ENCODE peak calls at places on chromosomes 2 and 18, in seven cellular contexts. Y is sigmoid colon, W is nephron progenitor cell, J is SK-N-SH, L is endothelial cell, H is progenitor cell of endocrine pancreas, Z is astrocyte of the spinal cord. G is an unnamed sample.

GRCh38 chr18:40911582-40912254 is 1043.3 kb upstream of the PIK3C3 start:
- DNase-seq in L (no peak), Z (peak), J (no peak), H (no peak), Y (no peak), W (no peak), G (no peak)

GRCh38 chr2:238163494-238164198 is 4.9 kb downstream of the ERFE start:
- DNase-seq in Y (no peak), J (peak), L (no peak), W (peak), H (no peak), Z (no peak), G (no peak)

GRCh38 chr2:7835693-7836680 is 845.9 kb upstream of the ID2 start:
- DNase-seq in W (peak), Z (peak), L (no peak), H (no peak), J (no peak), Y (no peak), G (no peak)

GRCh38 chr2:237670641-237671040 is 43.3 kb downstream of the LRRFIP1 start:
- DNase-seq in Y (peak), W (no peak), H (no peak), L (no peak), Z (no peak), J (no peak), G (no peak)

GRCh38 chr2:16281451-16282330 is 341.3 kb downstream of the MYCN start:
- DNase-seq in J (peak), W (peak), H (no peak), L (peak), Y (no peak), Z (peak), G (peak)

GRCh38 chr2:112615051-112615450 is 30.6 kb downstream of the CHCHD5 start:
- DNase-seq in H (no peak), W (no peak), Z (no peak), J (no peak), Y (peak), L (no peak), G (no peak)

GRCh38 chr2:215712219-215712849 is 276.5 kb upstream of the FN1 start:
- DNase-seq in Z (no peak), W (no peak), H (no peak), J (no peak), L (no peak), Y (no peak), G (no peak)

GRCh38 chr2:66364495-66364992 is 70.4 kb upstream of the MEIS1 start:
- DNase-seq in J (no peak), L (no peak), W (no peak), Y (peak), Z (peak), H (no peak), G (peak)

GRCh38 chr2:31397099-31397498 is 17.4 kb downstream of the XDH start:
- DNase-seq in H (no peak), L (no peak), Z (no peak), J (no peak), Y (no peak), W (no peak), G (no peak)

GRCh38 chr2:86416126-86416525 is 25.0 kb upstream of the KDM3A start:
- DNase-seq in L (no peak), H (no peak), Y (no peak), J (no peak), W (no peak), Z (no peak), G (no peak)

GRCh38 chr2:68244456-68244855 is 7.9 kb downstream of the PPP3R1 start:
- DNase-seq in H (no peak), Z (no peak), L (no peak), W (no peak), Y (no peak), J (no peak), G (no peak)

GRCh38 chr2:185919155-185919554 is 180.6 kb downstream of the FSIP2 start:
- DNase-seq in L (no peak), W (no peak), Z (peak), Y (no peak), J (no peak), H (no peak), G (no peak)

GRCh38 chr18:56389190-56389589 is 249.2 kb downstream of the TXNL1 start:
- DNase-seq in W (no peak), L (no peak), J (no peak), Y (no peak), Z (peak), H (no peak), G (no peak)

GRCh38 chr2:136783856-136784255 is 18.5 kb downstream of the THSD7B start:
- DNase-seq in J (no peak), W (no peak), H (no peak), Y (no peak), L (no peak), Z (no peak), G (no peak)

GRCh38 chr2:176147790-176148496 is 3.4 kb upstream of the HOXD4 start:
- DNase-seq in J (no peak), Z (no peak), L (no peak), Y (no peak), W (no peak), H (no peak), G (no peak)

GRCh38 chr2:176146645-176147044 is 4.7 kb upstream of the HOXD4 start:
- DNase-seq in J (no peak), W (no peak), H (no peak), Z (no peak), L (no peak), Y (no peak), G (no peak)

GRCh38 chr2:176146101-176146500 is 5.2 kb upstream of the HOXD4 start:
- DNase-seq in Y (no peak), Z (no peak), L (no peak), W (no peak), J (no peak), H (no peak), G (no peak)

GRCh38 chr2:176147215-176147789 is 4.0 kb upstream of the HOXD4 start:
- DNase-seq in Z (no peak), L (no peak), J (no peak), H (no peak), Y (no peak), W (no peak), G (no peak)

GRCh38 chr2:176145085-176145969 is 6.0 kb upstream of the HOXD4 start:
- DNase-seq in Z (no peak), W (no peak), J (no peak), L (no peak), Y (no peak), H (no peak), G (no peak)
- TF ChIP-seq CTCF in Z (no peak), W (no peak), J (no peak), L (no peak), Y (no peak), H (no peak), G (no peak)

GRCh38 chr2:120959426-120959825 is 223.8 kb downstream of the GLI2 start:
- DNase-seq in Z (peak), H (no peak), W (no peak), Y (peak), J (peak), L (no peak), G (no peak)

GRCh38 chr2:120960994-120961393 is 225.3 kb downstream of the GLI2 start:
- DNase-seq in W (no peak), J (no peak), Z (no peak), L (no peak), Y (no peak), H (no peak), G (no peak)

GRCh38 chr2:120957905-120958304 is 222.2 kb downstream of the GLI2 start:
- DNase-seq in L (no peak), Y (no peak), Z (no peak), J (no peak), W (no peak), H (no peak), G (no peak)

GRCh38 chr2:120956486-120957156 is 221.0 kb downstream of the GLI2 start:
- DNase-seq in Z (no peak), Y (no peak), H (no peak), J (no peak), L (no peak), W (no peak), G (no peak)

DNA sequence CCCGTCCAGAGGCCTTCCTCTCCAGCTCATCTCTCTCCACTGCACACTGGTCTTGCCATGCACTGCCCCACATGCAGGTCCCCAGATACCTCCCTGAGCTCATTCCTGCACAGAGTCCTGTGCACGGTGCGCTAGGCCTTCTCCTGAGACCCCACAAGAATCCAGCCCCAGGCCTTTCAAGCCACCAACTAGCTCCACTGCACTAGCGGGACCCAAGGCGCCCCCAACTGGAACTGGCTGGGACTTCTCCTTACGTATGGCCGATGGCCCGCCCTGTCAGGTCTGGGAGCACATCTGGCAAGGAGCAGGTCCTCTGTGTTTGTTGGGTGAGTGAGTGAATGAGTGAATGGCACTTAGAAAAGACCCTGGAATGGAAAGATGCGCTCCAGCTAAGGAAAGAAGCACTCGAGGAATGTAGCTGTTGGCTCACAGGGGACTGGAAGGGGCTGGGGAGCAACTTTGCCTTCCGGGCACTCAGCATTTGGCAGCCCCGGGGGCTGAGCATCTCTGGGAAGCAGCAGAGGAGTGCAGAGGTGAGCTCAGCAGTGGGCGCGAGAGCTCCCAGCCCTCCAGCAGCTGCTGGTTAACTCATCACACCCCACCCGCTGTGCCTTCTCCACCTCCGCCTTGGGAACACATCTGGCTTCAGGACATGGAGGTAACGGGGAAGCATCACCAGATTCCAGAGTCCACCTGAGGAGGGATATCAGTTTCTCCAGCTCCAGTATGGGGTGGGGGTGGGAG is 223.1 kb downstream of the GLI2 start:
- DNase-seq in Y (no peak), L (peak), H (no peak), J (peak), W (peak), Z (peak), G (peak)
- TF ChIP-seq CTCF in Y (peak), L (peak), H (peak), J (peak), W (peak), Z (peak), G (peak)

GRCh38 chr2:211564441-211564840 is 974.2 kb downstream of the ERBB4 start:
- DNase-seq in Y (no peak), H (no peak), W (no peak), Z (no peak), L (no peak), J (no peak), G (no peak)
- TF ChIP-seq CTCF in Y (no peak), H (no peak), W (no peak), Z (no peak), L (no peak), J (no peak), G (no peak)

GRCh38 chr2:61764035-61764800 is 89.6 kb downstream of the FAM161A start:
- DNase-seq in W (peak), H (peak), L (peak), J (peak), Z (peak), Y (peak), G (peak)
- TF ChIP-seq CTCF in W (no peak), H (no peak), L (no peak), J (no peak), Z (no peak), Y (no peak), G (no peak)

DNA sequence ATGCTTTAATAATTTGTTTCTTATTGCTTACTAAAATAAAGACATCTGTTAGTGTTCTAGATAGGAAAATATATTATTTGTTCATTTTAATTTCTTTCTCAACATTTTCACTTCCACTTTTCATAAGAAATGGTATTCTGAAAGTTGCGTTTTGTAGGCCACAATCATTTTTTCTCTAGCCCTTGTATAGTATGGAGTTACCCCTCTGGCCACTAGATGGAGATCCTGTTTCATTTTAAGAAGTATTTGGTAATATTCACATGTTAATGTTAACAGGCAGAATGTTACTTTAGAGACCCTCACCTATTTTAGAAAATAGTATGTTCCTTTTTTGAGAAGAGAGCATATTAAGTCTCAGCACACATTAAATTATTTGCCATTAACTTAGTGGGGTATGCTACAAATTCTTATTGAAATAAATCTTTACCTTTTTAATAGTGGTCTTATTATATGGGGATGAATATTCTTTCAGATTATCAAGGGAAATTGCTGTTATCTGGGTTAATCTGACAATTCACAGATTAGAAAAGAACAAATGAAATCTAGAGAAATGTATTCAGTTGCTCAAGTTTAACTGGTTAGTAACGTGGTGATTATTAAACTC is 73.9 kb upstream of the TTC27 start:
- DNase-seq in J (peak), H (no peak), L (no peak), Z (peak), Y (no peak), W (no peak), G (no peak)
- TF ChIP-seq CTCF in J (peak), H (peak), L (peak), Z (peak), Y (peak), W (peak), G (peak)

DNA sequence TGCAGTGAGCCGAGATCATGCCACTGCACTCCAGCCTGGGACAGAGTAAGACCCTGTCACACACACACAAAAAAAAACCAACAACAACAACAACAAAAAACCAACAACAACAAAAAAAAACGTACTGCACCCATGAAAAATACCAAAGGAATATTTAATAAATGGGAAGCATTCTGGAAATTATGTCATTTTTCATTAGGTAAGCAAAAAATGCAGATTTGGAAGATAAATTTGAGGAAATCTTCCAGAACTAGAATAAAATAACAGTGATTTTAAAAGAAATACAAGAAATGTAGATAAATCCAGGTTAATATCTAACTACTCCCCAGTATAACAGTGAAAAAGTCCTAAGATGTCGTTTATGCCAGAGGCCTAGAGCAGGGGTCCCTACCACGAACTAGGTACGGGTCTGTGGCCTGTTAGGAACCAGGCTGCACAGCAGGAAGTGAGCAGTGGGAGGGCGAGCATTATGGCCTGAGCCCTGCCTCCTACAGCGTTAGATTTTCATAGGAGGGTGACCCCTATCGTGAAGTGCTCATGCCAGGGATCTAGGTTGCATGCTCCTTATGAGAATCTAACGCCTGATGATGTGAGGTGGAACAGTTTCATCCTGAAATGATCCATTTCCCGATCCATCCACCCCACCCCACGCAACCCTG is 21.5 kb downstream of the FAM161A start:
- DNase-seq in W (no peak), Z (no peak), L (no peak), J (no peak), Y (no peak), H (no peak), G (no peak)
- TF ChIP-seq CTCF in W (no peak), Z (no peak), L (no peak), J (no peak), Y (no peak), H (no peak), G (no peak)

GRCh38 chr2:12048551-12048950 is 302.1 kb downstream of the LPIN1 start:
- DNase-seq in Z (no peak), L (peak), Y (no peak), J (peak), W (peak), H (no peak), G (no peak)
- TF ChIP-seq CTCF in Z (peak), L (no peak), Y (no peak), J (peak), W (peak), H (peak), G (no peak)